ENCODE peak calls at places on chromosomes 2 and 18, in nine cellular contexts. E, S, D, C, F, I, Z, H and O are unnamed samples.

GRCh38 chr2:157475722-157476390 is 32.0 kb upstream of the CYTIP start:
- DNase-seq in E (no peak), S (no peak), D (no peak), C (no peak), F (no peak), I (no peak), Z (no peak), H (no peak), O (no peak)

GRCh38 chr2:216571909-216572513 is 61.2 kb upstream of the IGFBP2 start:
- DNase-seq in E (no peak), S (no peak), D (no peak), C (no peak), F (no peak), I (peak), Z (no peak), H (no peak), O (no peak)

GRCh38 chr2:223797811-223798721 is 39.3 kb downstream of the AP1S3 start:
- DNase-seq in E (no peak), S (peak), D (peak), C (peak), F (no peak), I (peak), Z (no peak), H (peak), O (peak)

GRCh38 chr2:116467243-116467642 is 1347.2 kb upstream of the DDX18 start:
- DNase-seq in E (peak), S (no peak), D (no peak), C (no peak), F (no peak), I (no peak), Z (no peak), H (no peak), O (no peak)

GRCh38 chr2:106197878-106198277 is 3.8 kb upstream of the UXS1 start:
- DNase-seq in E (no peak), S (peak), D (no peak), C (no peak), F (no peak), I (peak), Z (no peak), H (no peak), O (peak)

GRCh38 chr2:97673915-97674283 is 4.4 kb downstream of the C2orf92 start:
- DNase-seq in E (peak), S (no peak), D (no peak), C (no peak), F (peak), I (no peak), Z (no peak), H (no peak), O (peak)

GRCh38 chr2:75597949-75598348 is 37.2 kb upstream of the EVA1A start:
- DNase-seq in E (no peak), S (no peak), D (no peak), C (no peak), F (no peak), I (no peak), Z (no peak), H (no peak), O (no peak)

GRCh38 chr2:72923833-72924352 is 6.6 kb downstream of the EMX1 start:
- DNase-seq in E (no peak), S (no peak), D (no peak), C (no peak), F (peak), I (no peak), Z (no peak), H (no peak), O (no peak)

GRCh38 chr2:165428996-165429395 is 40.5 kb upstream of the CSRNP3 start:
- DNase-seq in E (no peak), S (no peak), D (no peak), C (no peak), F (no peak), I (peak), Z (no peak), H (no peak), O (no peak)

GRCh38 chr18:5417342-5417741 is 121.8 kb upstream of the ZBTB14 start:
- DNase-seq in E (no peak), S (no peak), D (peak), C (peak), F (no peak), I (no peak), Z (no peak), H (no peak), O (no peak)

GRCh38 chr2:216113572-216113971 is 4.4 kb downstream of the XRCC5 start:
- DNase-seq in E (no peak), S (no peak), D (no peak), C (no peak), F (no peak), I (no peak), Z (no peak), H (no peak), O (no peak)